ENCODE peak calls at places on chromosomes 3 and 15, in ten cellular contexts. One of them, this sample, is unnamed.

GRCh38 chr15:49279481-49280186 is 109.6 kb downstream of the GALK2 start:
- DNase-seq in IMR-90: no peak
- DNase-seq in PC-3: no peak
- DNase-seq in fibroblast of lung: no peak
- DNase-seq in PC-9: no peak
- DNase-seq in neural progenitor cell: no peak
- DNase-seq in mesenchymal stem cell: peak
- DNase-seq in HCT116: no peak
- DNase-seq in MM.1S: peak
- DNase-seq in hepatocyte: no peak
- DNase-seq in this sample: no peak

GRCh38 chr15:74328331-74329056 is 39.0 kb downstream of the CYP11A1 start:
- DNase-seq in IMR-90: no peak
- DNase-seq in PC-3: no peak
- DNase-seq in fibroblast of lung: no peak
- DNase-seq in PC-9: no peak
- DNase-seq in neural progenitor cell: no peak
- DNase-seq in mesenchymal stem cell: no peak
- DNase-seq in HCT116: no peak
- DNase-seq in MM.1S: no peak
- DNase-seq in hepatocyte: no peak
- DNase-seq in this sample: no peak

GRCh38 chr3:71416868-71417267 is 166.7 kb downstream of the FOXP1 start:
- DNase-seq in IMR-90: no peak
- DNase-seq in PC-3: peak
- DNase-seq in fibroblast of lung: no peak
- DNase-seq in PC-9: no peak
- DNase-seq in neural progenitor cell: peak
- DNase-seq in mesenchymal stem cell: no peak
- DNase-seq in HCT116: peak
- DNase-seq in MM.1S: no peak
- DNase-seq in hepatocyte: no peak
- DNase-seq in this sample: no peak

GRCh38 chr15:73965094-73965729 is 26.9 kb downstream of the STOML1 start:
- DNase-seq in IMR-90: no peak
- DNase-seq in PC-3: no peak
- DNase-seq in fibroblast of lung: no peak
- DNase-seq in PC-9: no peak
- DNase-seq in neural progenitor cell: peak
- DNase-seq in mesenchymal stem cell: no peak
- DNase-seq in HCT116: no peak
- DNase-seq in MM.1S: no peak
- DNase-seq in hepatocyte: no peak
- DNase-seq in this sample: no peak

GRCh38 chr15:80803580-80804525 is 24.7 kb downstream of the CEMIP start:
- DNase-seq in IMR-90: no peak
- DNase-seq in PC-3: no peak
- DNase-seq in fibroblast of lung: no peak
- DNase-seq in PC-9: no peak
- DNase-seq in neural progenitor cell: no peak
- DNase-seq in mesenchymal stem cell: no peak
- DNase-seq in HCT116: no peak
- DNase-seq in MM.1S: no peak
- DNase-seq in hepatocyte: no peak
- DNase-seq in this sample: no peak

GRCh38 chr3:185959609-185960517 is 22.0 kb upstream of the TRA2B start:
- DNase-seq in IMR-90: peak
- DNase-seq in PC-3: peak
- DNase-seq in fibroblast of lung: peak
- DNase-seq in PC-9: peak
- DNase-seq in neural progenitor cell: no peak
- DNase-seq in mesenchymal stem cell: peak
- DNase-seq in HCT116: no peak
- DNase-seq in MM.1S: no peak
- DNase-seq in hepatocyte: no peak
- DNase-seq in this sample: no peak

GRCh38 chr3:142087676-142088075 is 61.7 kb downstream of the TFDP2 start:
- DNase-seq in IMR-90: peak
- DNase-seq in PC-3: peak
- DNase-seq in fibroblast of lung: peak
- DNase-seq in PC-9: no peak
- DNase-seq in neural progenitor cell: no peak
- DNase-seq in mesenchymal stem cell: peak
- DNase-seq in HCT116: peak
- DNase-seq in MM.1S: no peak
- DNase-seq in hepatocyte: no peak
- DNase-seq in this sample: no peak

GRCh38 chr3:113174806-113175490 is 36.4 kb upstream of the BOC start:
- DNase-seq in IMR-90: peak
- DNase-seq in PC-3: no peak
- DNase-seq in fibroblast of lung: peak
- DNase-seq in PC-9: no peak
- DNase-seq in neural progenitor cell: no peak
- DNase-seq in mesenchymal stem cell: peak
- DNase-seq in HCT116: no peak
- DNase-seq in MM.1S: no peak
- DNase-seq in hepatocyte: no peak
- DNase-seq in this sample: no peak

GRCh38 chr3:23567917-23568316 is 237.8 kb upstream of the UBE2E1 start:
- DNase-seq in IMR-90: peak
- DNase-seq in PC-3: peak
- DNase-seq in fibroblast of lung: peak
- DNase-seq in PC-9: peak
- DNase-seq in neural progenitor cell: no peak
- DNase-seq in mesenchymal stem cell: peak
- DNase-seq in HCT116: peak
- DNase-seq in MM.1S: peak
- DNase-seq in hepatocyte: no peak
- DNase-seq in this sample: no peak

GRCh38 chr3:111610189-111610588 is 15.0 kb upstream of the ZBED2 start:
- DNase-seq in IMR-90: no peak
- DNase-seq in PC-3: no peak
- DNase-seq in fibroblast of lung: no peak
- DNase-seq in PC-9: no peak
- DNase-seq in neural progenitor cell: no peak
- DNase-seq in mesenchymal stem cell: no peak
- DNase-seq in HCT116: no peak
- DNase-seq in MM.1S: peak
- DNase-seq in hepatocyte: no peak
- DNase-seq in this sample: no peak

GRCh38 chr3:47661121-47661752 is 82.6 kb upstream of the CSPG5 start:
- DNase-seq in IMR-90: peak
- DNase-seq in PC-3: peak
- DNase-seq in fibroblast of lung: peak
- DNase-seq in PC-9: no peak
- DNase-seq in neural progenitor cell: no peak
- DNase-seq in mesenchymal stem cell: peak
- DNase-seq in HCT116: no peak
- DNase-seq in MM.1S: no peak
- DNase-seq in hepatocyte: peak
- DNase-seq in this sample: no peak

GRCh38 chr3:15171096-15171495 is 35.0 kb upstream of the CAPN7 start:
- DNase-seq in IMR-90: no peak
- DNase-seq in PC-3: no peak
- DNase-seq in fibroblast of lung: no peak
- DNase-seq in PC-9: no peak
- DNase-seq in neural progenitor cell: no peak
- DNase-seq in mesenchymal stem cell: peak
- DNase-seq in HCT116: no peak
- DNase-seq in MM.1S: peak
- DNase-seq in hepatocyte: peak
- DNase-seq in this sample: no peak

GRCh38 chr3:111724694-111725093 is 129.5 kb upstream of the ZBED2 start:
- DNase-seq in IMR-90: no peak
- DNase-seq in PC-3: no peak
- DNase-seq in fibroblast of lung: no peak
- DNase-seq in PC-9: no peak
- DNase-seq in neural progenitor cell: no peak
- DNase-seq in mesenchymal stem cell: no peak
- DNase-seq in HCT116: no peak
- DNase-seq in MM.1S: no peak
- DNase-seq in hepatocyte: no peak
- DNase-seq in this sample: no peak

GRCh38 chr3:141487419-141488345 is 855 bp downstream of the RASA2 start:
- DNase-seq in IMR-90: peak
- DNase-seq in PC-3: peak
- DNase-seq in fibroblast of lung: peak
- DNase-seq in PC-9: peak
- DNase-seq in neural progenitor cell: peak
- DNase-seq in mesenchymal stem cell: peak
- DNase-seq in HCT116: peak
- DNase-seq in MM.1S: peak
- DNase-seq in hepatocyte: peak
- DNase-seq in this sample: peak

GRCh38 chr3:171384101-171384891 is 75.9 kb downstream of the TNIK start:
- DNase-seq in IMR-90: peak
- DNase-seq in PC-3: peak
- DNase-seq in fibroblast of lung: peak
- DNase-seq in PC-9: no peak
- DNase-seq in neural progenitor cell: no peak
- DNase-seq in mesenchymal stem cell: peak
- DNase-seq in HCT116: no peak
- DNase-seq in MM.1S: no peak
- DNase-seq in hepatocyte: no peak
- DNase-seq in this sample: no peak

GRCh38 chr15:100918690-100919480 is at the start of gene LRRK1:
- DNase-seq in IMR-90: peak
- DNase-seq in PC-3: peak
- DNase-seq in fibroblast of lung: peak
- DNase-seq in PC-9: peak
- DNase-seq in neural progenitor cell: peak
- DNase-seq in mesenchymal stem cell: peak
- DNase-seq in HCT116: no peak
- DNase-seq in MM.1S: peak
- DNase-seq in hepatocyte: peak
- DNase-seq in this sample: peak

DNA sequence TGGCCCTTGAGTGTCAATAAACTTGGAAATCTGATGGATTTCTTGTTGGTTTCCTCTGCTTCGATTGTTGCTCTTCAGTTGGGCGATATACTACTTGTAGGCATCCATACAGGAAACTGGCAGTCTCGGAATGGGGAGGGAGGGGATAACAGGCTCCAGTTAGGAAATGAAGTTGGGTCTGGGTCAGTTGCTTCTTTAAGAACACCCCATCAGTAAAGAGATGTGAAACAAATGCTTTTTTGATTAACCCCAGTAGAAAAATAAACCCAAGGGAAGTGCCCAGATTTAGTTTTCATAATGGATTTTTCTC is 681 bp downstream of the CHMP2B start:
- DNase-seq in IMR-90: peak
- DNase-seq in PC-3: no peak
- DNase-seq in fibroblast of lung: peak
- DNase-seq in PC-9: no peak
- DNase-seq in neural progenitor cell: no peak
- DNase-seq in mesenchymal stem cell: no peak
- DNase-seq in HCT116: no peak
- DNase-seq in MM.1S: no peak
- DNase-seq in hepatocyte: no peak
- DNase-seq in this sample: no peak
- H2AFZ ChIP-seq in IMR-90: peak
- H2AFZ ChIP-seq in PC-3: peak
- H2AFZ ChIP-seq in fibroblast of lung: peak
- H2AFZ ChIP-seq in PC-9: peak
- H2AFZ ChIP-seq in neural progenitor cell: peak
- H2AFZ ChIP-seq in mesenchymal stem cell: peak
- H2AFZ ChIP-seq in HCT116: peak
- H2AFZ ChIP-seq in MM.1S: peak
- H2AFZ ChIP-seq in hepatocyte: peak
- H2AFZ ChIP-seq in this sample: peak

DNA sequence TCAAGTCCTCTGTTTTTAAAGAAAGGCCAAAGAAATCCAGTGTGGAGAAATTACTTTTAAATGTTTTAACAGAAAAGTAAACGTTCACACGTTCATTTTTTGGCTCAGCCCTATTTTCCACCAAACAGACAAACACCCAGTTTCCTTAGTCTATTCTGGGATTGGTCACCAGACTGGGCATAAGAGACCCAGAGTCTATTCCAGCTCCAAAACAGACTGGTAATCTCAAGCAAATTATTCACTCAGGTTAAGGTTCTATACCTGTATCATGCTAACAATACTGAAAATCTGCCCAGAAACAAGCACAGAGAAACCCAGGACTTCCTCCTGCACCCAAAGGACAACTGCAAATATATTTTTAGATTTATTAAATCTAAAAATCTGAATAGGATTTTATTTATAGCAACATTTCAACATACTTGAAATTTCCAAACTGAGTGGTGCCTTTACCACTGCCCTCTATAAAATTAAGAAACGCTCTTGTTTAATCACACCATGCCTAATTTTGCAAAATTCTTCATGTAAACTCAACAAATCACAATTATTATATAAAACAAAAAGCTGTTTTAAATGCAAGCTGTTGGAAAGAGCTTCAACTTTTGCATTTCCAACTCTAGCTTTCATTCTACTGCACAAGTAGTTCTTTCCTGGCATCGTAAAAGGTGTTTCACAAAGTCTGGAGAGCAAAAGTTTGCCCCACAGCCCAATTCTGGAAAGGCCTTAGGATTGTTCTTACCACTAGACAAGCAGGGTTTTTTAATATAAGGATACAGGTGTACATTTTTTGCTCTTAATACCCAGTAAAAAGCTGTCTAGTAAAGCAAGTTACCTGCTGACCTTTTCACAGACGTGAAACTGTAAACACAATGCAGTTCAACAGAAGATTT is 18.7 kb downstream of the ZNF148 start:
- DNase-seq in IMR-90: no peak
- DNase-seq in PC-3: no peak
- DNase-seq in fibroblast of lung: no peak
- DNase-seq in PC-9: no peak
- DNase-seq in neural progenitor cell: no peak
- DNase-seq in mesenchymal stem cell: no peak
- DNase-seq in HCT116: no peak
- DNase-seq in MM.1S: no peak
- DNase-seq in hepatocyte: no peak
- DNase-seq in this sample: no peak
- H2AFZ ChIP-seq in IMR-90: no peak
- H2AFZ ChIP-seq in PC-3: peak
- H2AFZ ChIP-seq in fibroblast of lung: no peak
- H2AFZ ChIP-seq in PC-9: no peak
- H2AFZ ChIP-seq in neural progenitor cell: no peak
- H2AFZ ChIP-seq in mesenchymal stem cell: no peak
- H2AFZ ChIP-seq in HCT116: no peak
- H2AFZ ChIP-seq in MM.1S: no peak
- H2AFZ ChIP-seq in hepatocyte: no peak
- H2AFZ ChIP-seq in this sample: no peak

GRCh38 chr3:136595862-136596697 is 156.1 kb downstream of the STAG1 start:
- DNase-seq in IMR-90: no peak
- DNase-seq in PC-3: peak
- DNase-seq in fibroblast of lung: no peak
- DNase-seq in PC-9: no peak
- DNase-seq in neural progenitor cell: no peak
- DNase-seq in mesenchymal stem cell: peak
- DNase-seq in HCT116: no peak
- DNase-seq in MM.1S: no peak
- DNase-seq in hepatocyte: no peak
- DNase-seq in this sample: no peak
- H2AFZ ChIP-seq in IMR-90: no peak
- H2AFZ ChIP-seq in PC-3: no peak
- H2AFZ ChIP-seq in fibroblast of lung: no peak
- H2AFZ ChIP-seq in PC-9: no peak
- H2AFZ ChIP-seq in neural progenitor cell: no peak
- H2AFZ ChIP-seq in mesenchymal stem cell: no peak
- H2AFZ ChIP-seq in HCT116: no peak
- H2AFZ ChIP-seq in MM.1S: no peak
- H2AFZ ChIP-seq in hepatocyte: no peak
- H2AFZ ChIP-seq in this sample: no peak

GRCh38 chr3:195806916-195807231 is 4.9 kb downstream of the MUC4 start:
- DNase-seq in IMR-90: no peak
- DNase-seq in PC-3: no peak
- DNase-seq in fibroblast of lung: no peak
- DNase-seq in PC-9: no peak
- DNase-seq in neural progenitor cell: no peak
- DNase-seq in mesenchymal stem cell: no peak
- DNase-seq in HCT116: no peak
- DNase-seq in MM.1S: no peak
- DNase-seq in hepatocyte: no peak
- DNase-seq in this sample: no peak
- H2AFZ ChIP-seq in IMR-90: no peak
- H2AFZ ChIP-seq in PC-3: no peak
- H2AFZ ChIP-seq in fibroblast of lung: no peak
- H2AFZ ChIP-seq in PC-9: no peak
- H2AFZ ChIP-seq in neural progenitor cell: peak
- H2AFZ ChIP-seq in mesenchymal stem cell: no peak
- H2AFZ ChIP-seq in HCT116: no peak
- H2AFZ ChIP-seq in MM.1S: no peak
- H2AFZ ChIP-seq in hepatocyte: no peak
- H2AFZ ChIP-seq in this sample: no peak

This sample was measured in H1.